ENCODE peak calls at places on chromosomes 7 and 10, in seven cellular contexts. T is HCT116, J is SK-N-SH, O is body of pancreas, R is stomach, A is SJSA1, I is MM.1S. P is an unnamed sample.

GRCh38 chr7:29140873-29141468 is 5.4 kb downstream of the CPVL start:
- DNase-seq in R (no peak), A (no peak), T (no peak), I (no peak), J (no peak), O (no peak), P (no peak)

GRCh38 chr7:117399820-117400422 is 27.4 kb downstream of the ASZ1 start:
- DNase-seq in R (no peak), A (no peak), O (no peak), T (no peak), I (peak; percentile 38), J (no peak), P (no peak)

GRCh38 chr7:100556541-100556940 is 17.2 kb downstream of the SAP25 start:
- DNase-seq in R (no peak), T (no peak), O (no peak), A (no peak), J (no peak), I (no peak), P (no peak)

GRCh38 chr10:16304311-16304710 is 132.5 kb upstream of the PTER start:
- DNase-seq in O (no peak), I (no peak), T (no peak), A (no peak), J (no peak), R (no peak), P (no peak)

GRCh38 chr7:90816511-90817142 is 220.5 kb downstream of the CDK14 start:
- DNase-seq in J (peak; percentile 9), R (no peak), T (peak; percentile 64), A (peak; percentile 63), O (no peak), I (peak; percentile 38), P (no peak)

GRCh38 chr7:42445691-42446090 is 208.7 kb upstream of the GLI3 start:
- DNase-seq in R (no peak), I (no peak), J (no peak), O (no peak), A (no peak), T (no peak), P (no peak)

GRCh38 chr7:111012799-111013675 is 77.9 kb upstream of the LRRN3 start:
- DNase-seq in J (no peak), A (no peak), O (no peak), I (peak; percentile 76), R (no peak), T (no peak), P (no peak)

GRCh38 chr7:134089446-134089845 is 37.7 kb upstream of the LRGUK start:
- DNase-seq in T (no peak), R (no peak), A (no peak), I (no peak), O (no peak), J (no peak), P (no peak)

GRCh38 chr7:6392712-6393666 is 54.8 kb downstream of the DAGLB start:
- DNase-seq in T (peak; percentile 69), A (peak; percentile 77), O (peak; percentile 65), R (peak; percentile 89), J (no peak), I (no peak), P (no peak)

GRCh38 chr7:157004839-157005455 is 5.5 kb downstream of the MNX1 start:
- DNase-seq in J (peak; percentile 54), O (no peak), T (no peak), A (no peak), R (no peak), I (peak; percentile 4), P (no peak)

GRCh38 chr7:85320699-85321476 is 134.0 kb upstream of the SEMA3D start:
- DNase-seq in J (no peak), I (no peak), T (no peak), A (no peak), R (no peak), O (no peak), P (no peak)

GRCh38 chr7:33040803-33041516 is 21.6 kb downstream of the NT5C3A start:
- DNase-seq in I (peak; percentile 96), R (peak; percentile 66), J (no peak), O (peak; percentile 53), A (no peak), T (no peak), P (peak; percentile 71)

GRCh38 chr10:12908773-12909172 is 92.7 kb downstream of the CCDC3 start:
- DNase-seq in T (no peak), R (no peak), J (no peak), O (no peak), A (no peak), I (no peak), P (no peak)

GRCh38 chr10:86347856-86348255 is 18.7 kb downstream of the GRID1 start:
- DNase-seq in R (no peak), A (no peak), I (no peak), J (no peak), T (no peak), O (no peak), P (no peak)

GRCh38 chr7:140631006-140631405 is 9.6 kb downstream of the DENND2A start:
- DNase-seq in O (no peak), R (no peak), T (no peak), A (no peak), I (no peak), J (no peak), P (no peak)

GRCh38 chr10:36248314-36248981 is 606.4 kb upstream of the FZD8 start:
- DNase-seq in T (no peak), J (no peak), O (no peak), R (no peak), A (no peak), I (no peak), P (no peak)

GRCh38 chr10:88693392-88694020 is 12.5 kb upstream of the LIPK start:
- DNase-seq in R (no peak), I (no peak), T (no peak), O (no peak), J (no peak), A (no peak), P (peak; percentile 13)

GRCh38 chr7:46494026-46494425 is 573.0 kb upstream of the IGFBP3 start:
- DNase-seq in J (no peak), R (no peak), O (no peak), T (no peak), I (no peak), A (no peak), P (no peak)

GRCh38 chr7:104960741-104961479 is 53.1 kb upstream of the KMT2E start:
- DNase-seq in T (no peak), R (no peak), I (no peak), A (no peak), J (no peak), O (no peak), P (no peak)
- H3K4me1 ChIP-seq in T (no peaks in the 10 kb centered on the region), R (peaks cover 87% of the 10 kb centered on the region), I (peaks cover 70% of the 10 kb centered on the region), A (peaks cover 33% of the 10 kb centered on the region), J (no peaks in the 10 kb centered on the region), O (no peaks in the 10 kb centered on the region), P (no peaks in the 10 kb centered on the region)

GRCh38 chr10:43230909-43231522 is 35.8 kb downstream of the RASGEF1A start:
- DNase-seq in R (no peak), I (no peak), O (peak; percentile 3), J (no peak), A (no peak), T (no peak), P (peak; percentile 3)

GRCh38 chr10:43230101-43230908 is 36.6 kb downstream of the RASGEF1A start:
- DNase-seq in A (no peak), I (no peak), R (no peak), T (no peak), J (no peak), O (peak; percentile 7), P (peak; percentile 6)

GRCh38 chr10:43227911-43228782 is 38.7 kb downstream of the RASGEF1A start:
- DNase-seq in A (no peak), J (no peak), R (no peak), T (no peak), I (no peak), O (peak; percentile 7), P (no peak)

GRCh38 chr10:43228783-43229207 is 38.1 kb downstream of the RASGEF1A start:
- DNase-seq in J (no peak), R (no peak), O (peak; percentile 4), A (no peak), I (no peak), T (no peak), P (no peak)

DNA sequence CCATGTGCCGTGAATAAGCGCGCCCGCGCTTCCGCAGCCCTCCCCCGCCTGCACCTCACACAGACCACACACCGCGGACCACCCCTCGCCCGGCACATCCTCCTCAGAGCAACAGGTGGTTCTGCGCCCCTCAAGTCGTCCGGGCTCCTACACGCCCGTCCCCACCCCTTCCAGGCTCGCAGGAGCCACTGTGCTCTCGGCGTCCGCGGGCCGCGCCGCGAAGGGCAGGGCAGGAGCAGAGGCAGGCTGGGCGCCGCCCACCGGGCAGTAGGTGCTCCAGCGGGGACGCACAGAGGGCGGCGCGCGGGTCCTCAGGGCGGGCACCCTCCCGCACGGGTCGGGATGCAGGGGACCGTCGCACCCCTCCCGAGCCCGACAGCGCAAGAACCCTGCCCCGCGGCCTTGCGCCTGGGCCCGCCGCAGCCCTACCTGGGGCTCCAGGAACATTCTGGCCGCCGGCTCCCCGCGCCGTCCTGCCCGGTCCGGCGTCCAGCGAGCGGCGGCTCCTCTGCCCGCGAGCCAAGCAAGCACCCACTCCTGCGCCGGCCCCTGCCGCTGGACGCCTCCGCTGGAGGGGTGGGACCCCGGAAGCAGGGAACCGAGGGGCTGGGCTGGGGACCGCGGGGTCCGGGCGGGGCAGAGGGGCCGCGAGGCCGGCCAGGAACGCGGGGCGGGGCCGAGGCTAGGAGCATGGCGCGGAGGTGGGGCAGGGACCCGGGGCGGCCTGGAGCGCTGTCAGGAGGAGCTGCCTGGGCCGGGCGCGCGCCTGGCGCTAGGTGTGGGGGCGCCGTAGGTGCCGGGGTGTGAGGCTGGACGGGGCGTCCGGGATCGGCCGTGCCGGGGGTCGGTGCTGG is 37.4 kb downstream of the RASGEF1A start:
- DNase-seq in R (no peak), O (peak; percentile 12), T (no peak), I (no peak), J (peak; percentile 74), A (no peak), P (no peak)
- H3K27me3 ChIP-seq in R (peaks cover 62% of the 10 kb centered on the region), O (no peaks in the 10 kb centered on the region), T (no peaks in the 10 kb centered on the region), I (no peaks in the 10 kb centered on the region), J (peaks cover 33% of the 10 kb centered on the region), A (peaks cover 37% of the 10 kb centered on the region), P (peaks cover 8% of the 10 kb centered on the region)

DNA sequence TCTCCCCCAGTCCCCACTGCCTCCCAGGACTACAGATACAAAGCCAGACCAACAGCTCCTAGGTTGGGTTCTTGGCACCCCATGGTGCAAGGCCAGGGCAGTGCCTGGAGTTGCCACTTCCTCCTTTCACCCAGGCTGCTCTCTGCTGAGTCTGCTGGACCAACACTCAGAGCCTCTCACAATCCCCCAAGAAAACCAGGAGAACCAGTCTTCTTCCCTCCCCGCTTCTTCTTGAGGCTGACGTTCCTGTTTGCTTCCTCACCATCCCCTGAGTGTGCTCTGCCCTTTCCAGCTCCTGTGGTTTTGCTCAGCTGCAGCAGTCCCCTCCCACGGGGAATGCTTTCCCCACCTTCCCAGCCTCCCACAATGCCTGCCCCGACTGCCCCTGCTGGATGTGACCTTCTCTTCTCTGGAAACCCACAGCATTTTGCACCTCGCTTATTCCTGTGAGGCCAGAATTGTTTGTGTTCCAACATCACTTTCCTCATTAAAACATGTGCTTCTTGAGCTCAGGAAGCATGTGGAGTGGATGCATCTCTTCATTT is 89.9 kb downstream of the GOLGA7B start:
- DNase-seq in A (no peak), J (no peak), R (no peak), I (no peak), O (no peak), T (no peak), P (no peak)
- H3K4me1 ChIP-seq in A (no peaks in the 10 kb centered on the region), J (no peaks in the 10 kb centered on the region), R (no peaks in the 10 kb centered on the region), I (no peaks in the 10 kb centered on the region), O (no peaks in the 10 kb centered on the region), T (no peaks in the 10 kb centered on the region), P (no peaks in the 10 kb centered on the region)

GRCh38 chr10:99507265-99507664 is 25.5 kb upstream of the NKX2-3 start:
- DNase-seq in T (no peak), A (no peak), R (no peak), J (no peak), O (no peak), I (no peak), P (no peak)

GRCh38 chr10:99513061-99513460 is 19.7 kb upstream of the NKX2-3 start:
- DNase-seq in A (no peak), O (no peak), R (no peak), J (no peak), T (no peak), I (no peak), P (no peak)
- H3K27me3 ChIP-seq in A (peaks cover 8% of the 10 kb centered on the region), O (no peaks in the 10 kb centered on the region), R (peaks cover 86% of the 10 kb centered on the region), J (peaks cover 28% of the 10 kb centered on the region), T (peaks cover 37% of the 10 kb centered on the region), I (no peaks in the 10 kb centered on the region), P (peaks cover 9% of the 10 kb centered on the region)

P was measured in HAP-1.